ENCODE peak calls at places on chromosomes 5 and 9, in six cellular contexts. One of them, this sample, is unnamed.

GRCh38 chr9:4666042-4666699 is at the start of gene SPATA6L:
- DNase-seq in ureter: peak
- DNase-seq in RPMI7951: peak
- DNase-seq in naive B cell: peak
- DNase-seq in stomach: peak
- DNase-seq in EL: peak
- DNase-seq in this sample: peak

GRCh38 chr5:150583541-150584225 is 56.8 kb upstream of the SYNPO start:
- DNase-seq in ureter: no peak
- DNase-seq in RPMI7951: no peak
- DNase-seq in naive B cell: no peak
- DNase-seq in stomach: no peak
- DNase-seq in EL: no peak
- DNase-seq in this sample: no peak

GRCh38 chr5:115962565-115963402 is 509 bp downstream of the LVRN start:
- DNase-seq in ureter: no peak
- DNase-seq in RPMI7951: no peak
- DNase-seq in naive B cell: no peak
- DNase-seq in stomach: no peak
- DNase-seq in EL: no peak
- DNase-seq in this sample: no peak

GRCh38 chr9:98991981-98992884 is 48.5 kb downstream of the COL15A1 start:
- DNase-seq in ureter: peak
- DNase-seq in RPMI7951: no peak
- DNase-seq in naive B cell: no peak
- DNase-seq in stomach: no peak
- DNase-seq in EL: no peak
- DNase-seq in this sample: no peak

GRCh38 chr9:13032585-13032984 is 246.9 kb downstream of the MPDZ start:
- DNase-seq in ureter: no peak
- DNase-seq in RPMI7951: no peak
- DNase-seq in naive B cell: no peak
- DNase-seq in stomach: no peak
- DNase-seq in EL: no peak
- DNase-seq in this sample: no peak

GRCh38 chr9:136665704-136666363 is 3.1 kb downstream of the EGFL7 start:
- DNase-seq in ureter: no peak
- DNase-seq in RPMI7951: no peak
- DNase-seq in naive B cell: no peak
- DNase-seq in stomach: no peak
- DNase-seq in EL: no peak
- DNase-seq in this sample: no peak

GRCh38 chr5:159309689-159310433 is 20.4 kb downstream of the IL12B start:
- DNase-seq in ureter: no peak
- DNase-seq in RPMI7951: no peak
- DNase-seq in naive B cell: no peak
- DNase-seq in stomach: no peak
- DNase-seq in EL: no peak
- DNase-seq in this sample: no peak

GRCh38 chr5:17216176-17216973 is 1.1 kb upstream of the BASP1 start:
- DNase-seq in ureter: peak
- DNase-seq in RPMI7951: peak
- DNase-seq in naive B cell: peak
- DNase-seq in stomach: peak
- DNase-seq in EL: peak
- DNase-seq in this sample: peak

GRCh38 chr5:142872795-142873194 is 102.6 kb downstream of the ARHGAP26 start:
- DNase-seq in ureter: no peak
- DNase-seq in RPMI7951: peak
- DNase-seq in naive B cell: no peak
- DNase-seq in stomach: peak
- DNase-seq in EL: peak
- DNase-seq in this sample: peak

GRCh38 chr5:142325677-142326479 is 1.1 kb upstream of the SPRY4 start:
- DNase-seq in ureter: peak
- DNase-seq in RPMI7951: peak
- DNase-seq in naive B cell: no peak
- DNase-seq in stomach: peak
- DNase-seq in EL: peak
- DNase-seq in this sample: peak

GRCh38 chr5:543755-544674 is 19.8 kb upstream of the SLC9A3 start:
- DNase-seq in ureter: no peak
- DNase-seq in RPMI7951: no peak
- DNase-seq in naive B cell: peak
- DNase-seq in stomach: peak
- DNase-seq in EL: no peak
- DNase-seq in this sample: no peak

GRCh38 chr9:134206317-134207300 is 42.2 kb upstream of the RNU6ATAC start:
- DNase-seq in ureter: no peak
- DNase-seq in RPMI7951: no peak
- DNase-seq in naive B cell: no peak
- DNase-seq in stomach: no peak
- DNase-seq in EL: no peak
- DNase-seq in this sample: no peak